ENCODE peak calls at places on chromosomes 4 and X, in ten cellular contexts. One of them, this sample, is unnamed.

GRCh38 chrX:42290608-42291007 is 367.3 kb upstream of the CASK start:
- DNase-seq in stomach: no peak
- DNase-seq in A549: no peak
- DNase-seq in sigmoid colon: no peak
- DNase-seq in Peyer's patch: no peak
- DNase-seq in heart left ventricle: no peak
- DNase-seq in breast epithelium: no peak
- DNase-seq in uterus: no peak
- DNase-seq in ovary: no peak
- DNase-seq in esophagus squamous epithelium: no peak
- DNase-seq in this sample: no peak

GRCh38 chr4:152419809-152420208 is 116.1 kb downstream of the FBXW7 start:
- DNase-seq in stomach: no peak
- DNase-seq in A549: no peak
- DNase-seq in sigmoid colon: no peak
- DNase-seq in Peyer's patch: no peak
- DNase-seq in heart left ventricle: no peak
- DNase-seq in breast epithelium: no peak
- DNase-seq in uterus: no peak
- DNase-seq in ovary: no peak
- DNase-seq in esophagus squamous epithelium: no peak
- DNase-seq in this sample: no peak

GRCh38 chr4:134708616-134709015 is 507.0 kb upstream of the PABPC4L start:
- DNase-seq in stomach: no peak
- DNase-seq in A549: no peak
- DNase-seq in sigmoid colon: no peak
- DNase-seq in Peyer's patch: no peak
- DNase-seq in heart left ventricle: no peak
- DNase-seq in breast epithelium: no peak
- DNase-seq in uterus: no peak
- DNase-seq in ovary: no peak
- DNase-seq in esophagus squamous epithelium: no peak
- DNase-seq in this sample: no peak

GRCh38 chr4:73816814-73817213 is 19.7 kb upstream of the CXCL6 start:
- DNase-seq in stomach: no peak
- DNase-seq in A549: no peak
- DNase-seq in sigmoid colon: no peak
- DNase-seq in Peyer's patch: no peak
- DNase-seq in heart left ventricle: no peak
- DNase-seq in breast epithelium: no peak
- DNase-seq in uterus: no peak
- DNase-seq in ovary: no peak
- DNase-seq in esophagus squamous epithelium: no peak
- DNase-seq in this sample: no peak

GRCh38 chrX:149198980-149199732 is 305.9 kb downstream of the IDS start:
- DNase-seq in stomach: no peak
- DNase-seq in A549: no peak
- DNase-seq in sigmoid colon: no peak
- DNase-seq in Peyer's patch: no peak
- DNase-seq in heart left ventricle: no peak
- DNase-seq in breast epithelium: no peak
- DNase-seq in uterus: no peak
- DNase-seq in ovary: no peak
- DNase-seq in esophagus squamous epithelium: no peak
- DNase-seq in this sample: peak; percentile 82

GRCh38 chrX:110120025-110120424 is 117.1 kb downstream of the TMEM164 start:
- DNase-seq in stomach: peak; percentile 68
- DNase-seq in A549: no peak
- DNase-seq in sigmoid colon: no peak
- DNase-seq in Peyer's patch: no peak
- DNase-seq in heart left ventricle: no peak
- DNase-seq in breast epithelium: no peak
- DNase-seq in uterus: no peak
- DNase-seq in ovary: no peak
- DNase-seq in esophagus squamous epithelium: no peak
- DNase-seq in this sample: no peak

GRCh38 chr4:182809417-182810102 is 107.6 kb downstream of the DCTD start:
- DNase-seq in stomach: no peak
- DNase-seq in A549: no peak
- DNase-seq in sigmoid colon: no peak
- DNase-seq in Peyer's patch: no peak
- DNase-seq in heart left ventricle: no peak
- DNase-seq in breast epithelium: no peak
- DNase-seq in uterus: no peak
- DNase-seq in ovary: no peak
- DNase-seq in esophagus squamous epithelium: no peak
- DNase-seq in this sample: no peak

GRCh38 chr4:157270108-157270507 is 49.6 kb downstream of the GRIA2 start:
- DNase-seq in stomach: no peak
- DNase-seq in A549: no peak
- DNase-seq in sigmoid colon: no peak
- DNase-seq in Peyer's patch: no peak
- DNase-seq in heart left ventricle: no peak
- DNase-seq in breast epithelium: no peak
- DNase-seq in uterus: no peak
- DNase-seq in ovary: no peak
- DNase-seq in esophagus squamous epithelium: no peak
- DNase-seq in this sample: no peak

GRCh38 chrX:135345328-135345645 is 36.0 kb downstream of the ETDC start:
- DNase-seq in stomach: peak; percentile 50
- DNase-seq in A549: peak; percentile 5
- DNase-seq in sigmoid colon: peak; percentile 70
- DNase-seq in Peyer's patch: no peak
- DNase-seq in heart left ventricle: peak; percentile 58
- DNase-seq in breast epithelium: no peak
- DNase-seq in uterus: peak; percentile 47
- DNase-seq in ovary: peak; percentile 63
- DNase-seq in esophagus squamous epithelium: no peak
- DNase-seq in this sample: no peak

GRCh38 chr4:148776944-148777343 is 334.7 kb upstream of the NR3C2 start:
- DNase-seq in stomach: no peak
- DNase-seq in A549: no peak
- DNase-seq in sigmoid colon: no peak
- DNase-seq in Peyer's patch: no peak
- DNase-seq in heart left ventricle: no peak
- DNase-seq in breast epithelium: no peak
- DNase-seq in uterus: no peak
- DNase-seq in ovary: no peak
- DNase-seq in esophagus squamous epithelium: no peak
- DNase-seq in this sample: no peak

GRCh38 chrX:118459494-118459893 is 36.1 kb upstream of the DOCK11 start:
- DNase-seq in stomach: no peak
- DNase-seq in A549: peak; percentile 20
- DNase-seq in sigmoid colon: no peak
- DNase-seq in Peyer's patch: no peak
- DNase-seq in heart left ventricle: no peak
- DNase-seq in breast epithelium: no peak
- DNase-seq in uterus: no peak
- DNase-seq in ovary: no peak
- DNase-seq in esophagus squamous epithelium: no peak
- DNase-seq in this sample: peak; percentile 2

GRCh38 chrX:109783712-109784109 is 50.7 kb upstream of the ACSL4 start:
- DNase-seq in stomach: peak; percentile 43
- DNase-seq in A549: no peak
- DNase-seq in sigmoid colon: no peak
- DNase-seq in Peyer's patch: no peak
- DNase-seq in heart left ventricle: no peak
- DNase-seq in breast epithelium: peak; percentile 65
- DNase-seq in uterus: no peak
- DNase-seq in ovary: no peak
- DNase-seq in esophagus squamous epithelium: no peak
- DNase-seq in this sample: no peak

GRCh38 chr4:108311313-108311712 is 142.6 kb upstream of the LEF1 start:
- DNase-seq in stomach: no peak
- DNase-seq in A549: no peak
- DNase-seq in sigmoid colon: no peak
- DNase-seq in Peyer's patch: no peak
- DNase-seq in heart left ventricle: no peak
- DNase-seq in breast epithelium: no peak
- DNase-seq in uterus: no peak
- DNase-seq in ovary: no peak
- DNase-seq in esophagus squamous epithelium: no peak
- DNase-seq in this sample: no peak

GRCh38 chr4:130288576-130288975 is 1192.6 kb downstream of the C4orf33 start:
- DNase-seq in stomach: no peak
- DNase-seq in A549: no peak
- DNase-seq in sigmoid colon: no peak
- DNase-seq in Peyer's patch: no peak
- DNase-seq in heart left ventricle: no peak
- DNase-seq in breast epithelium: no peak
- DNase-seq in uterus: no peak
- DNase-seq in ovary: no peak
- DNase-seq in esophagus squamous epithelium: no peak
- DNase-seq in this sample: no peak

GRCh38 chr4:808860-809570 is 16.9 kb downstream of the CPLX1 start:
- DNase-seq in stomach: no peak
- DNase-seq in A549: no peak
- DNase-seq in sigmoid colon: no peak
- DNase-seq in Peyer's patch: no peak
- DNase-seq in heart left ventricle: no peak
- DNase-seq in breast epithelium: no peak
- DNase-seq in uterus: no peak
- DNase-seq in ovary: no peak
- DNase-seq in esophagus squamous epithelium: no peak
- DNase-seq in this sample: no peak

GRCh38 chr4:122681568-122681967 is 50.9 kb upstream of the BBS12 start:
- DNase-seq in stomach: no peak
- DNase-seq in A549: no peak
- DNase-seq in sigmoid colon: no peak
- DNase-seq in Peyer's patch: no peak
- DNase-seq in heart left ventricle: no peak
- DNase-seq in breast epithelium: no peak
- DNase-seq in uterus: no peak
- DNase-seq in ovary: no peak
- DNase-seq in esophagus squamous epithelium: no peak
- DNase-seq in this sample: no peak

GRCh38 chr4:153465583-153465921 is 608 bp upstream of the TMEM131L start:
- DNase-seq in stomach: peak; percentile 41
- DNase-seq in A549: peak; percentile 37
- DNase-seq in sigmoid colon: peak; percentile 75
- DNase-seq in Peyer's patch: no peak
- DNase-seq in heart left ventricle: peak; percentile 68
- DNase-seq in breast epithelium: peak; percentile 45
- DNase-seq in uterus: no peak
- DNase-seq in ovary: peak; percentile 66
- DNase-seq in esophagus squamous epithelium: peak; percentile 23
- DNase-seq in this sample: no peak

GRCh38 chr4:154741877-154742851 is 1.6 kb upstream of the LRAT start:
- DNase-seq in stomach: no peak
- DNase-seq in A549: no peak
- DNase-seq in sigmoid colon: no peak
- DNase-seq in Peyer's patch: peak; percentile 48
- DNase-seq in heart left ventricle: no peak
- DNase-seq in breast epithelium: no peak
- DNase-seq in uterus: no peak
- DNase-seq in ovary: no peak
- DNase-seq in esophagus squamous epithelium: no peak
- DNase-seq in this sample: no peak

GRCh38 chr4:183987987-183988392 is 82.9 kb downstream of the STOX2 start:
- DNase-seq in stomach: peak; percentile 68
- DNase-seq in A549: peak; percentile 76
- DNase-seq in sigmoid colon: peak; percentile 90
- DNase-seq in Peyer's patch: no peak
- DNase-seq in heart left ventricle: peak; percentile 67
- DNase-seq in breast epithelium: peak; percentile 81
- DNase-seq in uterus: peak; percentile 54
- DNase-seq in ovary: peak; percentile 58
- DNase-seq in esophagus squamous epithelium: no peak
- DNase-seq in this sample: no peak
- TF ChIP-seq POLR2A in stomach: no peak
- TF ChIP-seq POLR2A in A549: peak; percentile 81
- TF ChIP-seq POLR2A in sigmoid colon: no peak
- TF ChIP-seq POLR2A in Peyer's patch: no peak
- TF ChIP-seq POLR2A in heart left ventricle: no peak
- TF ChIP-seq POLR2A in breast epithelium: no peak
- TF ChIP-seq POLR2A in uterus: peak; percentile 16
- TF ChIP-seq POLR2A in ovary: no peak
- TF ChIP-seq POLR2A in esophagus squamous epithelium: peak; percentile 42
- TF ChIP-seq POLR2A in this sample: no peak

DNA sequence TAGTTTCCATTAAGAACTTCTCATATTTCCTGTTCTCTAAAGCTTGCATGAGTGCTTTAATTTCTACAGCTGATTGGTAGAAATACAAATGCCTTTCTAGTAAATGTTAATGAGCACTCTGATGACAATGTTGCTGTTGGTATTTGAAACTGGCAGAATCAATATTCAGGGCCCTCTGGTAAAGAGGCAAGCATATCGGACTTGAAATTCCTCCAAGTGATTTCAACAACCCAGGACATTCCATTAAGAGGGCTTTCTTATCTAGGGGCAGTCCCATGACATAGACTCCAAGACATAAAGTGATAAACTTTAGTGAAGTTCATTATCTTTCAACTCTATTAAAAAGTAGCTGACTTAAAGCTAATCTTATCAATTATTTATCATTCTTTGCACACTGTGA is 83.1 kb upstream of the VCX start:
- DNase-seq in stomach: no peak
- DNase-seq in A549: no peak
- DNase-seq in sigmoid colon: no peak
- DNase-seq in Peyer's patch: no peak
- DNase-seq in heart left ventricle: no peak
- DNase-seq in breast epithelium: no peak
- DNase-seq in uterus: no peak
- DNase-seq in ovary: no peak
- DNase-seq in esophagus squamous epithelium: no peak
- DNase-seq in this sample: no peak
- TF ChIP-seq POLR2A in stomach: no peak
- TF ChIP-seq POLR2A in A549: no peak
- TF ChIP-seq POLR2A in sigmoid colon: no peak
- TF ChIP-seq POLR2A in Peyer's patch: no peak
- TF ChIP-seq POLR2A in heart left ventricle: no peak
- TF ChIP-seq POLR2A in breast epithelium: no peak
- TF ChIP-seq POLR2A in uterus: no peak
- TF ChIP-seq POLR2A in ovary: no peak
- TF ChIP-seq POLR2A in esophagus squamous epithelium: no peak
- TF ChIP-seq POLR2A in this sample: no peak

DNA sequence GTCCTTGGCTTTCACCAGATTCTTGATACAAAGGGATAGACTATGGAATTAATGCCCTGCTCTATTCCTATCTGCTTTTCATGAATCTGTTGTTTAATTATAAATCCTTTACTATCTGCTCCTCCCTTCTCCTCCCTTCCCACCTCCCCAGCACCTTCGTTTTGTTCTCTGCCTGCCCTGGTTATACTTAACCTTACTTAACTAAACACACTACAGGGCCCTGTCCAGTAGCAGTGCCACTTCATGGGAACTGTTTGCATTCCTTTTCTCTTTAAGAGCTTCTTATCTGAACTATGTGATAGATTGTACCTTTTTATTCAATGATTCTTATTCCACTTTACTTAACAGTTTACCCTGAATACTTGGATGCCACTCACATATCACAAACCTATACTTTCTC is 830 bp downstream of the HOPX start:
- DNase-seq in stomach: peak; percentile 47
- DNase-seq in A549: no peak
- DNase-seq in sigmoid colon: no peak
- DNase-seq in Peyer's patch: no peak
- DNase-seq in heart left ventricle: no peak
- DNase-seq in breast epithelium: no peak
- DNase-seq in uterus: no peak
- DNase-seq in ovary: no peak
- DNase-seq in esophagus squamous epithelium: no peak
- DNase-seq in this sample: no peak
- TF ChIP-seq POLR2A in stomach: no peak
- TF ChIP-seq POLR2A in A549: no peak
- TF ChIP-seq POLR2A in sigmoid colon: no peak
- TF ChIP-seq POLR2A in Peyer's patch: no peak
- TF ChIP-seq POLR2A in heart left ventricle: no peak
- TF ChIP-seq POLR2A in breast epithelium: no peak
- TF ChIP-seq POLR2A in uterus: no peak
- TF ChIP-seq POLR2A in ovary: no peak
- TF ChIP-seq POLR2A in esophagus squamous epithelium: no peak
- TF ChIP-seq POLR2A in this sample: no peak

GRCh38 chrX:103607385-103608304 is at the start of gene TCEAL3:
- DNase-seq in stomach: peak; percentile 57
- DNase-seq in A549: peak; percentile 15
- DNase-seq in sigmoid colon: peak; percentile 82
- DNase-seq in Peyer's patch: peak; percentile 59
- DNase-seq in heart left ventricle: peak; percentile 67
- DNase-seq in breast epithelium: peak; percentile 65
- DNase-seq in uterus: peak; percentile 69
- DNase-seq in ovary: peak; percentile 74
- DNase-seq in esophagus squamous epithelium: peak; percentile 4
- DNase-seq in this sample: no peak
- TF ChIP-seq POLR2A in stomach: no peak
- TF ChIP-seq POLR2A in A549: peak; percentile 15
- TF ChIP-seq POLR2A in sigmoid colon: peak; percentile 24
- TF ChIP-seq POLR2A in Peyer's patch: no peak
- TF ChIP-seq POLR2A in heart left ventricle: no peak
- TF ChIP-seq POLR2A in breast epithelium: no peak
- TF ChIP-seq POLR2A in uterus: peak; percentile 71
- TF ChIP-seq POLR2A in ovary: peak; percentile 39
- TF ChIP-seq POLR2A in esophagus squamous epithelium: peak; percentile 28
- TF ChIP-seq POLR2A in this sample: peak; percentile 67